ENCODE peak calls at places on chromosomes 16 and 17, in four cellular contexts. T is fibroblast of mammary gland, C is AG04450, O is kidney epithelial cell. N is an unnamed sample.

GRCh38 chr17:19381741-19382444 is 3.6 kb downstream of the MAPK7 start:
- DNase-seq in T (no peak), C (no peak), O (no peak), N (no peak)

GRCh38 chr16:19991614-19992013 is 82.1 kb downstream of the GPR139 start:
- DNase-seq in T (no peak), C (no peak), O (no peak), N (no peak)

GRCh38 chr17:47305302-47305923 is 18.3 kb upstream of the EFCAB13 start:
- DNase-seq in T (peak; percentile 86), C (peak; percentile 74), O (peak; percentile 90), N (peak; percentile 78)

GRCh38 chr16:19874026-19874425 is 10.6 kb downstream of the GPRC5B start:
- DNase-seq in T (no peak), C (no peak), O (no peak), N (no peak)

GRCh38 chr17:53900951-53901350 is 78.2 kb downstream of the KIF2B start:
- DNase-seq in T (no peak), C (no peak), O (no peak), N (no peak)

GRCh38 chr16:21599994-21600773 is 807 bp downstream of the METTL9 start:
- DNase-seq in T (peak; percentile 48), C (no peak), O (no peak), N (no peak)

GRCh38 chr17:45277992-45278391 is 16.1 kb upstream of the SPATA32 start:
- DNase-seq in T (peak; percentile 55), C (no peak), O (no peak), N (no peak)

GRCh38 chr17:74972107-74972972 is at the start of gene HID1:
- DNase-seq in T (no peak), C (no peak), O (no peak), N (no peak)

GRCh38 chr17:5747964-5748363 is 163.7 kb upstream of the NLRP1 start:
- DNase-seq in T (no peak), C (no peak), O (no peak), N (no peak)

GRCh38 chr16:89375021-89375420 is 115.3 kb downstream of the ANKRD11 start:
- DNase-seq in T (no peak), C (no peak), O (no peak), N (no peak)

GRCh38 chr17:50925296-50925891 is 59.2 kb upstream of the TOB1 start:
- DNase-seq in T (no peak), C (no peak), O (no peak), N (no peak)

GRCh38 chr17:50133769-50134099 is 3.8 kb upstream of the SAMD14 start:
- DNase-seq in T (no peak), C (no peak), O (no peak), N (no peak)

GRCh38 chr16:57479043-57479421 is 7.3 kb downstream of the DOK4 start:
- DNase-seq in T (no peak), C (no peak), O (no peak), N (no peak)

GRCh38 chr17:40848583-40849235 is 18.3 kb downstream of the KRT12 start:
- DNase-seq in T (no peak), C (no peak), O (no peak), N (no peak)

GRCh38 chr17:66865151-66865550 is 30.2 kb downstream of the CACNG5 start:
- DNase-seq in T (peak; percentile 43), C (no peak), O (no peak), N (no peak)

GRCh38 chr16:65002265-65002664 is 119.6 kb downstream of the CDH11 start:
- DNase-seq in T (peak; percentile 65), C (no peak), O (no peak), N (no peak)

GRCh38 chr16:67892375-67892774 is 679 bp upstream of the PSKH1 start:
- DNase-seq in T (no peak), C (no peak), O (no peak), N (no peak)
- H3K4me3 ChIP-seq in T (peak overlapping the region; percentile 55), C (peak overlapping the region; percentile 59), O (peak overlapping the region; percentile 37), N (peak overlapping the region; percentile 56)

GRCh38 chr17:64773386-64773835 is 111.3 kb upstream of the SMURF2 start:
- DNase-seq in T (no peak), C (no peak), O (no peak), N (no peak)

GRCh38 chr17:64772845-64773299 is 110.8 kb upstream of the SMURF2 start:
- DNase-seq in T (no peak), C (no peak), O (no peak), N (no peak)

GRCh38 chr17:64773836-64774761 is 112.0 kb upstream of the SMURF2 start:
- DNase-seq in T (peak; percentile 48), C (peak; percentile 18), O (no peak), N (no peak)

GRCh38 chr17:64769712-64770111 is 107.6 kb upstream of the SMURF2 start:
- DNase-seq in T (no peak), C (no peak), O (no peak), N (no peak)

GRCh38 chr17:64771980-64772844 is 110.1 kb upstream of the SMURF2 start:
- DNase-seq in T (no peak), C (no peak), O (no peak), N (no peak)
- TF ChIP-seq CTCF in T (no peak), C (no peak), O (no peak), N (no peak)

DNA sequence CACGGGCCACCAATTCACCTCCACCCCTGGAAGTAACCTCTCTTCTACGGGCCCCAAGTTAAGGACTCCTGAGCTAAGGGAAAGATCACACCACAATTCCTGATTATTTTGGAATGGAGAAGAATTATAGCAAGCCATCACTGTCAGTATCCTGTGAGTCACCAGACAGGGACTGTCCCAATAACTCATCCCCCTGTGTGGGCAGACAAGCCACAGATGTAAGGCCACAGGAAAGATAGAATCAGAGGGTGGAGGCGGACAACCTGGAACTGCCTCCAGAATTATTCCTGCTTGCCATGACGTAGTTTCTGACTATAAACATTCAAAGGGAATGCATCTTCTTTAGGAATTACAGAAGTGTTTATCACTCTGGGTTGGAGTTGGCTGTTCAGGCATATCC is 5.8 kb upstream of the MYO1D start:
- DNase-seq in T (peak; percentile 89), C (no peak), O (no peak), N (no peak)
- H3K4me3 ChIP-seq in T (no peak overlapping the region), C (no peak overlapping the region), O (no peak overlapping the region), N (no peak overlapping the region)

GRCh38 chr16:29820271-29820701 is at the start of gene MVP:
- DNase-seq in T (peak; percentile 77), C (no peak), O (no peak), N (no peak)
- TF ChIP-seq CTCF in T (no peak), C (no peak), O (no peak), N (no peak)

N was measured in epithelial cell of proximal tubule.